ENCODE peak calls at places on chromosomes 4 and X, in four cellular contexts. I, B, C and R are unnamed samples.

GRCh38 chr4:154466336-154466735 is 25.3 kb downstream of the DCHS2 start:
- DNase-seq in I (no peak), B (no peak), C (no peak), R (no peak)

GRCh38 chrX:11259437-11259836 is 33.8 kb upstream of the AMELX start:
- DNase-seq in I (no peak), B (no peak), C (no peak), R (no peak)

GRCh38 chr4:139528377-139529005 is 27.5 kb downstream of the SETD7 start:
- DNase-seq in I (peak), B (peak), C (peak), R (no peak)

GRCh38 chr4:105767579-105767978 is 59.0 kb downstream of the GSTCD start:
- DNase-seq in I (no peak), B (no peak), C (no peak), R (no peak)

GRCh38 chr4:37628977-37629609 is 57.1 kb downstream of the RELL1 start:
- DNase-seq in I (no peak), B (peak), C (no peak), R (no peak)

GRCh38 chrX:11758400-11759171 is 549 bp downstream of the MSL3 start:
- DNase-seq in I (peak), B (peak), C (peak), R (peak)

GRCh38 chr4:4541040-4541631 is 712 bp downstream of the STX18 start:
- DNase-seq in I (no peak), B (peak), C (no peak), R (peak)

GRCh38 chr4:18020145-18020670 is 1.3 kb downstream of the LCORL start:
- DNase-seq in I (peak), B (peak), C (no peak), R (no peak)

GRCh38 chr4:159220353-159220752 is 117.5 kb downstream of the RAPGEF2 start:
- DNase-seq in I (no peak), B (no peak), C (no peak), R (no peak)

GRCh38 chr4:91025240-91026173 is 898.3 kb downstream of the CCSER1 start:
- DNase-seq in I (no peak), B (no peak), C (no peak), R (no peak)

GRCh38 chr4:10403633-10404445 is 53.4 kb downstream of the ZNF518B start:
- DNase-seq in I (no peak), B (peak), C (no peak), R (no peak)

GRCh38 chr4:48341776-48342558 is 638 bp downstream of the SLAIN2 start:
- DNase-seq in I (peak), B (peak), C (peak), R (peak)

GRCh38 chr4:139511320-139511719 is 44.7 kb downstream of the SETD7 start:
- DNase-seq in I (no peak), B (no peak), C (no peak), R (no peak)

GRCh38 chrX:123773258-123773978 is 40.6 kb upstream of the THOC2 start:
- DNase-seq in I (no peak), B (no peak), C (no peak), R (no peak)

GRCh38 chr4:6728320-6729029 is 12.5 kb downstream of the BLOC1S4 start:
- DNase-seq in I (no peak), B (no peak), C (no peak), R (no peak)

GRCh38 chr4:101114936-101115372 is 232.4 kb downstream of the PPP3CA start:
- DNase-seq in I (no peak), B (no peak), C (no peak), R (no peak)

GRCh38 chrX:136679581-136679980 is 31.6 kb downstream of the CD40LG start:
- DNase-seq in I (no peak), B (no peak), C (no peak), R (no peak)

GRCh38 chr4:7947927-7948326 is 8.3 kb upstream of the AFAP1 start:
- DNase-seq in I (no peak), B (no peak), C (no peak), R (no peak)

GRCh38 chrX:46653482-46653881 is 79.9 kb downstream of the CHST7 start:
- DNase-seq in I (no peak), B (peak), C (no peak), R (no peak)

GRCh38 chr4:120568736-120569135 is 353.8 kb downstream of the PRDM5 start:
- DNase-seq in I (no peak), B (no peak), C (no peak), R (no peak)

GRCh38 chr4:11625206-11625605 is 196.5 kb upstream of the HS3ST1 start:
- DNase-seq in I (no peak), B (no peak), C (peak), R (no peak)

GRCh38 chrX:53685711-53686110 is 808 bp downstream of the HUWE1 start:
- DNase-seq in I (no peak), B (no peak), C (no peak), R (no peak)